ENCODE peak calls at places on chromosome 17, in five cellular contexts. One of them, this sample, is unnamed.

GRCh38 chr17:33142703-33143299 is 150.3 kb downstream of the ASIC2 start:
- DNase-seq in activated naive CD8-positive, alpha-beta T cell treated with anti-CD3 and anti-CD28 coated beads, Interleukin-2, amount 50 U/mL, for 24 hours: peak; percentile 4
- DNase-seq in activated CD8-positive, alpha-beta T cell treated with anti-CD3 and anti-CD28 coated beads, Interleukin-2, amount 10 ng/mL, durations not matched to agents 7 days and 5 days: peak; percentile 33
- DNase-seq in iPS-NIHi11: peak; percentile 83
- DNase-seq in HAP-1: peak; percentile 47
- DNase-seq in this sample: no peak

GRCh38 chr17:39946551-39947330 is 16.1 kb upstream of the GSDMA start:
- DNase-seq in activated naive CD8-positive, alpha-beta T cell treated with anti-CD3 and anti-CD28 coated beads, Interleukin-2, amount 50 U/mL, for 24 hours: no peak
- DNase-seq in activated CD8-positive, alpha-beta T cell treated with anti-CD3 and anti-CD28 coated beads, Interleukin-2, amount 10 ng/mL, durations not matched to agents 7 days and 5 days: no peak
- DNase-seq in iPS-NIHi11: no peak
- DNase-seq in HAP-1: no peak
- DNase-seq in this sample: no peak

GRCh38 chr17:149231-149630 is 11.9 kb downstream of the SCGB1C2 start:
- DNase-seq in activated naive CD8-positive, alpha-beta T cell treated with anti-CD3 and anti-CD28 coated beads, Interleukin-2, amount 50 U/mL, for 24 hours: no peak
- DNase-seq in activated CD8-positive, alpha-beta T cell treated with anti-CD3 and anti-CD28 coated beads, Interleukin-2, amount 10 ng/mL, durations not matched to agents 7 days and 5 days: no peak
- DNase-seq in iPS-NIHi11: no peak
- DNase-seq in HAP-1: peak; percentile 10
- DNase-seq in this sample: no peak

GRCh38 chr17:69702078-69702477 is 287.6 kb downstream of the MAP2K6 start:
- DNase-seq in activated naive CD8-positive, alpha-beta T cell treated with anti-CD3 and anti-CD28 coated beads, Interleukin-2, amount 50 U/mL, for 24 hours: no peak
- DNase-seq in activated CD8-positive, alpha-beta T cell treated with anti-CD3 and anti-CD28 coated beads, Interleukin-2, amount 10 ng/mL, durations not matched to agents 7 days and 5 days: no peak
- DNase-seq in iPS-NIHi11: no peak
- DNase-seq in HAP-1: no peak
- DNase-seq in this sample: no peak

GRCh38 chr17:64635647-64636305 is 26.3 kb downstream of the SMURF2 start:
- DNase-seq in activated naive CD8-positive, alpha-beta T cell treated with anti-CD3 and anti-CD28 coated beads, Interleukin-2, amount 50 U/mL, for 24 hours: no peak
- DNase-seq in activated CD8-positive, alpha-beta T cell treated with anti-CD3 and anti-CD28 coated beads, Interleukin-2, amount 10 ng/mL, durations not matched to agents 7 days and 5 days: no peak
- DNase-seq in iPS-NIHi11: no peak
- DNase-seq in HAP-1: no peak
- DNase-seq in this sample: no peak

GRCh38 chr17:4395111-4395478 is 28.6 kb upstream of the UBE2G1 start:
- DNase-seq in activated naive CD8-positive, alpha-beta T cell treated with anti-CD3 and anti-CD28 coated beads, Interleukin-2, amount 50 U/mL, for 24 hours: no peak
- DNase-seq in activated CD8-positive, alpha-beta T cell treated with anti-CD3 and anti-CD28 coated beads, Interleukin-2, amount 10 ng/mL, durations not matched to agents 7 days and 5 days: no peak
- DNase-seq in iPS-NIHi11: no peak
- DNase-seq in HAP-1: no peak
- DNase-seq in this sample: no peak

GRCh38 chr17:63956296-63956920 is 16.3 kb downstream of the SCN4A start:
- DNase-seq in activated naive CD8-positive, alpha-beta T cell treated with anti-CD3 and anti-CD28 coated beads, Interleukin-2, amount 50 U/mL, for 24 hours: no peak
- DNase-seq in activated CD8-positive, alpha-beta T cell treated with anti-CD3 and anti-CD28 coated beads, Interleukin-2, amount 10 ng/mL, durations not matched to agents 7 days and 5 days: no peak
- DNase-seq in iPS-NIHi11: no peak
- DNase-seq in HAP-1: no peak
- DNase-seq in this sample: no peak

GRCh38 chr17:64264891-64265290 is 1.8 kb upstream of the TEX2 start:
- DNase-seq in activated naive CD8-positive, alpha-beta T cell treated with anti-CD3 and anti-CD28 coated beads, Interleukin-2, amount 50 U/mL, for 24 hours: no peak
- DNase-seq in activated CD8-positive, alpha-beta T cell treated with anti-CD3 and anti-CD28 coated beads, Interleukin-2, amount 10 ng/mL, durations not matched to agents 7 days and 5 days: no peak
- DNase-seq in iPS-NIHi11: no peak
- DNase-seq in HAP-1: no peak
- DNase-seq in this sample: no peak

GRCh38 chr17:19278729-19279128 is 41.6 kb downstream of the EPN2 start:
- DNase-seq in activated naive CD8-positive, alpha-beta T cell treated with anti-CD3 and anti-CD28 coated beads, Interleukin-2, amount 50 U/mL, for 24 hours: no peak
- DNase-seq in activated CD8-positive, alpha-beta T cell treated with anti-CD3 and anti-CD28 coated beads, Interleukin-2, amount 10 ng/mL, durations not matched to agents 7 days and 5 days: no peak
- DNase-seq in iPS-NIHi11: no peak
- DNase-seq in HAP-1: no peak
- DNase-seq in this sample: no peak

GRCh38 chr17:72342582-72343527 is 222.0 kb downstream of the SOX9 start:
- DNase-seq in activated naive CD8-positive, alpha-beta T cell treated with anti-CD3 and anti-CD28 coated beads, Interleukin-2, amount 50 U/mL, for 24 hours: no peak
- DNase-seq in activated CD8-positive, alpha-beta T cell treated with anti-CD3 and anti-CD28 coated beads, Interleukin-2, amount 10 ng/mL, durations not matched to agents 7 days and 5 days: no peak
- DNase-seq in iPS-NIHi11: peak; percentile 58
- DNase-seq in HAP-1: no peak
- DNase-seq in this sample: no peak

GRCh38 chr17:45312477-45313418 is 4.1 kb downstream of the MAP3K14 start:
- DNase-seq in activated naive CD8-positive, alpha-beta T cell treated with anti-CD3 and anti-CD28 coated beads, Interleukin-2, amount 50 U/mL, for 24 hours: no peak
- DNase-seq in activated CD8-positive, alpha-beta T cell treated with anti-CD3 and anti-CD28 coated beads, Interleukin-2, amount 10 ng/mL, durations not matched to agents 7 days and 5 days: peak; percentile 45
- DNase-seq in iPS-NIHi11: no peak
- DNase-seq in HAP-1: no peak
- DNase-seq in this sample: no peak